ENCODE peak calls at places on chromosomes 12 and 14, in seven cellular contexts. One of them, this sample, is unnamed.

GRCh38 chr12:117564885-117565284 is 203.5 kb upstream of the NOS1 start:
- DNase-seq in ovary: no peak
- DNase-seq in PC-9: no peak
- DNase-seq in SK-N-SH: no peak
- DNase-seq in prostate gland: no peak
- DNase-seq in transverse colon: no peak
- DNase-seq in tibial nerve: no peak
- DNase-seq in this sample: no peak

GRCh38 chr12:96070670-96071279 is 35.4 kb upstream of the LTA4H start:
- DNase-seq in SK-N-SH: peak; percentile 23
- DNase-seq in PC-9: peak; percentile 72
- DNase-seq in transverse colon: peak; percentile 13
- DNase-seq in ovary: no peak
- DNase-seq in tibial nerve: no peak
- DNase-seq in prostate gland: no peak
- DNase-seq in this sample: no peak

GRCh38 chr14:103561381-103562134 is 899 bp downstream of the BAG5 start:
- DNase-seq in SK-N-SH: peak; percentile 74
- DNase-seq in tibial nerve: no peak
- DNase-seq in transverse colon: no peak
- DNase-seq in PC-9: peak; percentile 89
- DNase-seq in prostate gland: no peak
- DNase-seq in ovary: peak; percentile 34
- DNase-seq in this sample: peak; percentile 95

GRCh38 chr12:108640802-108641445 is 7.2 kb upstream of the SELPLG start:
- DNase-seq in SK-N-SH: peak; percentile 58
- DNase-seq in PC-9: no peak
- DNase-seq in tibial nerve: no peak
- DNase-seq in prostate gland: no peak
- DNase-seq in ovary: no peak
- DNase-seq in transverse colon: peak; percentile 68
- DNase-seq in this sample: no peak

GRCh38 chr14:35385042-35385839 is 19.3 kb downstream of the NFKBIA start:
- DNase-seq in SK-N-SH: peak; percentile 67
- DNase-seq in ovary: peak; percentile 88
- DNase-seq in PC-9: no peak
- DNase-seq in transverse colon: peak; percentile 75
- DNase-seq in prostate gland: peak; percentile 72
- DNase-seq in tibial nerve: peak; percentile 74
- DNase-seq in this sample: peak; percentile 87

GRCh38 chr14:31194095-31194494 is 13.5 kb downstream of the HECTD1 start:
- DNase-seq in tibial nerve: no peak
- DNase-seq in prostate gland: no peak
- DNase-seq in PC-9: no peak
- DNase-seq in SK-N-SH: no peak
- DNase-seq in ovary: no peak
- DNase-seq in transverse colon: no peak
- DNase-seq in this sample: no peak

GRCh38 chr14:68312300-68312699 is 480.6 kb downstream of the ZFP36L1 start:
- DNase-seq in SK-N-SH: no peak
- DNase-seq in transverse colon: no peak
- DNase-seq in PC-9: no peak
- DNase-seq in tibial nerve: no peak
- DNase-seq in ovary: no peak
- DNase-seq in prostate gland: no peak
- DNase-seq in this sample: no peak

GRCh38 chr12:49538740-49539403 is at the start of gene KCNH3:
- DNase-seq in tibial nerve: peak; percentile 48
- DNase-seq in SK-N-SH: peak; percentile 93
- DNase-seq in PC-9: peak; percentile 41
- DNase-seq in ovary: peak; percentile 70
- DNase-seq in prostate gland: peak; percentile 75
- DNase-seq in transverse colon: peak; percentile 88
- DNase-seq in this sample: peak; percentile 98

GRCh38 chr14:83842536-83842935 is 1687.4 kb upstream of the FLRT2 start:
- DNase-seq in SK-N-SH: no peak
- DNase-seq in transverse colon: no peak
- DNase-seq in tibial nerve: no peak
- DNase-seq in prostate gland: no peak
- DNase-seq in ovary: no peak
- DNase-seq in PC-9: no peak
- DNase-seq in this sample: no peak

GRCh38 chr12:107666009-107666408 is 19.6 kb upstream of the PWP1 start:
- DNase-seq in ovary: no peak
- DNase-seq in SK-N-SH: no peak
- DNase-seq in transverse colon: no peak
- DNase-seq in prostate gland: no peak
- DNase-seq in PC-9: no peak
- DNase-seq in tibial nerve: no peak
- DNase-seq in this sample: no peak

GRCh38 chr14:24071836-24072420 is 566 bp downstream of the CPNE6 start:
- DNase-seq in transverse colon: peak; percentile 34
- DNase-seq in prostate gland: no peak
- DNase-seq in SK-N-SH: no peak
- DNase-seq in PC-9: no peak
- DNase-seq in tibial nerve: no peak
- DNase-seq in ovary: no peak
- DNase-seq in this sample: peak; percentile 47

GRCh38 chr12:48054955-48055821 is 50.7 kb downstream of the SENP1 start:
- DNase-seq in tibial nerve: no peak
- DNase-seq in prostate gland: no peak
- DNase-seq in PC-9: no peak
- DNase-seq in transverse colon: no peak
- DNase-seq in SK-N-SH: no peak
- DNase-seq in ovary: no peak
- DNase-seq in this sample: no peak

GRCh38 chr12:102454808-102455760 is 25.3 kb downstream of the IGF1 start:
- DNase-seq in transverse colon: peak; percentile 19
- DNase-seq in ovary: peak; percentile 44
- DNase-seq in PC-9: no peak
- DNase-seq in SK-N-SH: no peak
- DNase-seq in tibial nerve: no peak
- DNase-seq in prostate gland: no peak
- DNase-seq in this sample: no peak

GRCh38 chr12:28966049-28966778 is 182.9 kb upstream of the FAR2 start:
- DNase-seq in transverse colon: peak; percentile 10
- DNase-seq in ovary: peak; percentile 16
- DNase-seq in prostate gland: peak; percentile 36
- DNase-seq in PC-9: no peak
- DNase-seq in SK-N-SH: no peak
- DNase-seq in tibial nerve: no peak
- DNase-seq in this sample: peak; percentile 29

GRCh38 chr14:95611293-95611880 is 74.8 kb upstream of the TCL1B start:
- DNase-seq in tibial nerve: no peak
- DNase-seq in prostate gland: no peak
- DNase-seq in SK-N-SH: no peak
- DNase-seq in transverse colon: no peak
- DNase-seq in ovary: no peak
- DNase-seq in PC-9: no peak
- DNase-seq in this sample: no peak

GRCh38 chr14:95808371-95808770 is 68.3 kb upstream of the TUNAR start:
- DNase-seq in prostate gland: no peak
- DNase-seq in tibial nerve: no peak
- DNase-seq in PC-9: no peak
- DNase-seq in transverse colon: no peak
- DNase-seq in SK-N-SH: no peak
- DNase-seq in ovary: no peak
- DNase-seq in this sample: no peak

GRCh38 chr14:94355191-94355794 is 32.2 kb upstream of the SERPINA6 start:
- DNase-seq in tibial nerve: peak; percentile 63
- DNase-seq in prostate gland: peak; percentile 38
- DNase-seq in transverse colon: peak; percentile 30
- DNase-seq in PC-9: no peak
- DNase-seq in SK-N-SH: no peak
- DNase-seq in ovary: peak; percentile 31
- DNase-seq in this sample: peak; percentile 85

GRCh38 chr12:58299371-58299770 is 358.0 kb downstream of the ATP23 start:
- DNase-seq in ovary: no peak
- DNase-seq in transverse colon: no peak
- DNase-seq in SK-N-SH: no peak
- DNase-seq in tibial nerve: no peak
- DNase-seq in PC-9: no peak
- DNase-seq in prostate gland: no peak
- DNase-seq in this sample: no peak

GRCh38 chr12:11894890-11895289 is 175.8 kb upstream of the BCL2L14 start:
- DNase-seq in prostate gland: no peak
- DNase-seq in transverse colon: no peak
- DNase-seq in SK-N-SH: no peak
- DNase-seq in PC-9: no peak
- DNase-seq in ovary: no peak
- DNase-seq in tibial nerve: no peak
- DNase-seq in this sample: no peak

GRCh38 chr12:65279387-65280112 is 1.1 kb downstream of the MSRB3 start:
- DNase-seq in prostate gland: no peak
- DNase-seq in PC-9: no peak
- DNase-seq in ovary: no peak
- DNase-seq in transverse colon: no peak
- DNase-seq in SK-N-SH: no peak
- DNase-seq in tibial nerve: no peak
- DNase-seq in this sample: no peak

GRCh38 chr12:50257226-50258166 is 25.8 kb downstream of the LIMA1 start:
- DNase-seq in PC-9: peak; percentile 81
- DNase-seq in tibial nerve: no peak
- DNase-seq in transverse colon: no peak
- DNase-seq in SK-N-SH: no peak
- DNase-seq in ovary: peak; percentile 58
- DNase-seq in prostate gland: peak; percentile 81
- DNase-seq in this sample: no peak

GRCh38 chr14:24984846-24985589 is 64.9 kb downstream of the STXBP6 start:
- DNase-seq in transverse colon: peak; percentile 80
- DNase-seq in tibial nerve: no peak
- DNase-seq in PC-9: no peak
- DNase-seq in prostate gland: peak; percentile 73
- DNase-seq in SK-N-SH: no peak
- DNase-seq in ovary: no peak
- DNase-seq in this sample: no peak

GRCh38 chr12:81389550-81390099 is 311.7 kb downstream of the ACSS3 start:
- DNase-seq in PC-9: no peak
- DNase-seq in tibial nerve: no peak
- DNase-seq in SK-N-SH: no peak
- DNase-seq in transverse colon: no peak
- DNase-seq in prostate gland: no peak
- DNase-seq in ovary: no peak
- DNase-seq in this sample: no peak

DNA sequence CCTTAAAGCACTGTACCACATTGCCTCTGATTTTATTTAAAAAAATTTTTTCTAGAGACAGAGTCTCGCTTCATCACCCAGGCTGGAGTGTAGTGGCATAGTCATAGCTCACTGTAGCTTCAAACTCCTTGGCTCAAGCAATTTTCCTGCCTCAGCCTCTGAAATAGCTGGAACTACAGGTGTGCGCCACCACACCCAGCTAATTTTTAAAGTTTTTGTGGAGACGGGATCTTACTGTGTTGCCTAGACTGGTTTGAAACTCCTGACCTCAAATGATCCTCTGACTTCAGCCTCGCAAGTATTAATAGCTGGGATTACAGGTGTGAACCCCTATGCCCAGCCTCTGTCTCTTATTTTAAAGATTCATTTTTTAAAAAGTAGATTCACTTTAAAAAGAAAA is 5.3 kb downstream of the USP15 start:
- DNase-seq in tibial nerve: no peak
- DNase-seq in transverse colon: no peak
- DNase-seq in SK-N-SH: no peak
- DNase-seq in ovary: no peak
- DNase-seq in PC-9: no peak
- DNase-seq in prostate gland: no peak
- DNase-seq in this sample: no peak
- H3K4me1 ChIP-seq in tibial nerve: peaks cover 29% of the 10 kb centered on the region
- H3K4me1 ChIP-seq in transverse colon: peaks cover 56% of the 10 kb centered on the region
- H3K4me1 ChIP-seq in SK-N-SH: peaks cover 11% of the 10 kb centered on the region
- H3K4me1 ChIP-seq in ovary: peaks cover 13% of the 10 kb centered on the region
- H3K4me1 ChIP-seq in PC-9: peaks cover 22% of the 10 kb centered on the region
- H3K4me1 ChIP-seq in prostate gland: no peaks in the 10 kb centered on the region
- H3K4me1 ChIP-seq in this sample: peaks cover 23% of the 10 kb centered on the region

GRCh38 chr14:71339650-71340415 is 432.6 kb downstream of the PCNX1 start:
- DNase-seq in PC-9: no peak
- DNase-seq in SK-N-SH: peak; percentile 58
- DNase-seq in transverse colon: no peak
- DNase-seq in ovary: no peak
- DNase-seq in tibial nerve: no peak
- DNase-seq in prostate gland: no peak
- DNase-seq in this sample: no peak
- H3K9me3 ChIP-seq in PC-9: peaks cover 4% of the 10 kb centered on the region
- H3K9me3 ChIP-seq in SK-N-SH: no peaks in the 10 kb centered on the region
- H3K9me3 ChIP-seq in transverse colon: no peaks in the 10 kb centered on the region
- H3K9me3 ChIP-seq in ovary: no peaks in the 10 kb centered on the region
- H3K9me3 ChIP-seq in tibial nerve: no peaks in the 10 kb centered on the region
- H3K9me3 ChIP-seq in prostate gland: no peaks in the 10 kb centered on the region
- H3K9me3 ChIP-seq in this sample: no peaks in the 10 kb centered on the region

DNA sequence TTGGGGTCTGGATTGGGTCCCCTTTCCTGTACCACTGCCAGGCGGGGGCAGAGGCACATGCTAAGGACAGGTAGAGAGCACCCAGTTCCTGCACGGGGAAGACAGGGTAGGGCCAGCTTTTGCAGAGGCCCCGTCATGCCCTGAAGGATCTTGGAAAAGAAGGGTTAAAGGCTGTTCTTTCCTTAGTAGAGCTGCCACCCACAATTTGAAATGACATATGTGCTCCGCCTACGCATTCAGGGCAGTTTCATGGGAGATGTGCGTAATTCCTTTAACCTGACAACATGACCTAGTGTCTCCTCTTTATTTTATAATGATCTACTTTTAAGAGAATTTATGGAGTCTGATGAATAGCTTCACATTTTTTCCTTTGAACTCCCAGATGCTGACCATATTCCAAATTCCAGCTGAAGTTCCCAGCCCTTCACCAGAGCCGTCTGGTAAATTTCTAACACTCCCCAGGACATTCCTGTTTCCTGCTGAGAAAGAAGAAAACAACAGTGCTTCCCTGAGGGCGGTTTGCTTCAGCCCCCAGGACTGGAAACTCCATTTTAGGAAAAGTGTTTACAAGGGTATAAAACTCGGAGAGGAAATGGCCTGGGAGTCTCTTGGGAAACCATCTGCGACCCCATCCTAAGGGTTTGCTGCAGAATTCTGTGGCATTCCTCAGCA is 58.9 kb upstream of the PLEKHG3 start:
- DNase-seq in prostate gland: no peak
- DNase-seq in PC-9: no peak
- DNase-seq in ovary: peak; percentile 43
- DNase-seq in SK-N-SH: no peak
- DNase-seq in transverse colon: no peak
- DNase-seq in tibial nerve: no peak
- DNase-seq in this sample: peak; percentile 83
- H3K4me3 ChIP-seq in prostate gland: no peak overlapping the region
- H3K4me3 ChIP-seq in PC-9: no peak overlapping the region
- H3K4me3 ChIP-seq in ovary: no peak overlapping the region
- H3K4me3 ChIP-seq in SK-N-SH: no peak overlapping the region
- H3K4me3 ChIP-seq in transverse colon: no peak overlapping the region
- H3K4me3 ChIP-seq in tibial nerve: no peak overlapping the region
- H3K4me3 ChIP-seq in this sample: no peak overlapping the region

DNA sequence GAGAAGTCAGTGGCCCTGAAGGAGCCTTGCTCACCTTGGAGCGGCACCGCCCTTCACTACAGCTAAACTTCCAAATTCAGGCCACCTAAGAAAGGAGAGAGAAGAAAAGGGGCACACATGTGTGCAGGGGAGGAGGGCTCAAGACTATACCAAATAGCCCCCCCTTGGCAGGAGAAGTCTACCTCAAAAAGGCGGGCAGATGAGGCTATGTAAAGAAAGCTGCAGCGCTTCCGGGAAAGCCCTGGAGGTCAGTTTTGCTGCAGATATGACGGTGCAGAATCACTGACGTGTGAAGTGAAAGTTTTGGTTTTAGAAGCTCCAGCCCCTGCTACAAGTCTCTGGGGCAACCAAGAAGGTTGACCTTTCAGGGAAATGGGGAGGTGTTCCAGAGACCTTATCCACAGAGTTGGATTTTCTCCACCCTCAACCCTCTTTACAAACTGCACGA is 48.2 kb upstream of the PNMA1 start:
- DNase-seq in transverse colon: peak; percentile 70
- DNase-seq in PC-9: no peak
- DNase-seq in ovary: no peak
- DNase-seq in SK-N-SH: no peak
- DNase-seq in tibial nerve: no peak
- DNase-seq in prostate gland: no peak
- DNase-seq in this sample: no peak
- H3K4me1 ChIP-seq in transverse colon: peaks cover 68% of the 10 kb centered on the region
- H3K4me1 ChIP-seq in PC-9: peaks cover 35% of the 10 kb centered on the region
- H3K4me1 ChIP-seq in ovary: peaks cover 42% of the 10 kb centered on the region
- H3K4me1 ChIP-seq in SK-N-SH: peaks cover 24% of the 10 kb centered on the region
- H3K4me1 ChIP-seq in tibial nerve: peaks cover 78% of the 10 kb centered on the region
- H3K4me1 ChIP-seq in prostate gland: peaks cover 51% of the 10 kb centered on the region
- H3K4me1 ChIP-seq in this sample: peaks cover 29% of the 10 kb centered on the region

This sample was measured in osteoblast.